ENCODE peak calls at places on chromosomes 13 and 19, in four cellular contexts. One of them, this sample, is unnamed.

GRCh38 chr13:95099541-95099940 is 201.7 kb downstream of the ABCC4 start:
- DNase-seq in epithelial cell of esophagus: peak
- DNase-seq in CD8-positive, alpha-beta memory T cell: no peak
- DNase-seq in activated CD4-positive, alpha-beta T cell treated with anti-CD3 and anti-CD28 coated beads, Interleukin-2, amount 10 ng/mL, durations not matched to agents 7 days and 5 days: no peak
- DNase-seq in this sample: no peak

GRCh38 chr19:44623080-44623479 is 9.7 kb downstream of the IGSF23 start:
- DNase-seq in epithelial cell of esophagus: no peak
- DNase-seq in CD8-positive, alpha-beta memory T cell: no peak
- DNase-seq in activated CD4-positive, alpha-beta T cell treated with anti-CD3 and anti-CD28 coated beads, Interleukin-2, amount 10 ng/mL, durations not matched to agents 7 days and 5 days: no peak
- DNase-seq in this sample: no peak

GRCh38 chr19:28594737-28595136 is 618.2 kb downstream of the UQCRFS1 start:
- DNase-seq in CD8-positive, alpha-beta memory T cell: no peak
- DNase-seq in activated CD4-positive, alpha-beta T cell treated with anti-CD3 and anti-CD28 coated beads, Interleukin-2, amount 10 ng/mL, durations not matched to agents 7 days and 5 days: no peak
- DNase-seq in epithelial cell of esophagus: no peak
- DNase-seq in this sample: no peak

GRCh38 chr19:38862321-38863059 is 12.7 kb upstream of the HNRNPL start:
- DNase-seq in activated CD4-positive, alpha-beta T cell treated with anti-CD3 and anti-CD28 coated beads, Interleukin-2, amount 10 ng/mL, durations not matched to agents 7 days and 5 days: no peak
- DNase-seq in CD8-positive, alpha-beta memory T cell: no peak
- DNase-seq in epithelial cell of esophagus: no peak
- DNase-seq in this sample: no peak

GRCh38 chr13:46535822-46536221 is 17.1 kb upstream of the LRCH1 start:
- DNase-seq in activated CD4-positive, alpha-beta T cell treated with anti-CD3 and anti-CD28 coated beads, Interleukin-2, amount 10 ng/mL, durations not matched to agents 7 days and 5 days: no peak
- DNase-seq in epithelial cell of esophagus: peak
- DNase-seq in CD8-positive, alpha-beta memory T cell: no peak
- DNase-seq in this sample: no peak

GRCh38 chr13:24097064-24097463 is 63.5 kb upstream of the SPATA13 start:
- DNase-seq in activated CD4-positive, alpha-beta T cell treated with anti-CD3 and anti-CD28 coated beads, Interleukin-2, amount 10 ng/mL, durations not matched to agents 7 days and 5 days: peak
- DNase-seq in CD8-positive, alpha-beta memory T cell: no peak
- DNase-seq in epithelial cell of esophagus: peak
- DNase-seq in this sample: no peak

GRCh38 chr19:44745386-44745831 is 3.1 kb upstream of the BCL3 start:
- DNase-seq in CD8-positive, alpha-beta memory T cell: no peak
- DNase-seq in activated CD4-positive, alpha-beta T cell treated with anti-CD3 and anti-CD28 coated beads, Interleukin-2, amount 10 ng/mL, durations not matched to agents 7 days and 5 days: no peak
- DNase-seq in epithelial cell of esophagus: peak
- DNase-seq in this sample: peak

GRCh38 chr19:3319643-3320353 is 46.6 kb upstream of the NFIC start:
- DNase-seq in CD8-positive, alpha-beta memory T cell: no peak
- DNase-seq in epithelial cell of esophagus: no peak
- DNase-seq in activated CD4-positive, alpha-beta T cell treated with anti-CD3 and anti-CD28 coated beads, Interleukin-2, amount 10 ng/mL, durations not matched to agents 7 days and 5 days: no peak
- DNase-seq in this sample: no peak

GRCh38 chr19:47309608-47310007 is at the start of gene C5AR1:
- DNase-seq in epithelial cell of esophagus: no peak
- DNase-seq in activated CD4-positive, alpha-beta T cell treated with anti-CD3 and anti-CD28 coated beads, Interleukin-2, amount 10 ng/mL, durations not matched to agents 7 days and 5 days: no peak
- DNase-seq in CD8-positive, alpha-beta memory T cell: no peak
- DNase-seq in this sample: peak

GRCh38 chr13:113879506-113880360 is 15.9 kb upstream of the GAS6 start:
- DNase-seq in epithelial cell of esophagus: no peak
- DNase-seq in activated CD4-positive, alpha-beta T cell treated with anti-CD3 and anti-CD28 coated beads, Interleukin-2, amount 10 ng/mL, durations not matched to agents 7 days and 5 days: no peak
- DNase-seq in CD8-positive, alpha-beta memory T cell: no peak
- DNase-seq in this sample: peak

GRCh38 chr13:110311721-110312668 is 4.9 kb downstream of the COL4A2 start:
- DNase-seq in epithelial cell of esophagus: no peak
- DNase-seq in CD8-positive, alpha-beta memory T cell: no peak
- DNase-seq in activated CD4-positive, alpha-beta T cell treated with anti-CD3 and anti-CD28 coated beads, Interleukin-2, amount 10 ng/mL, durations not matched to agents 7 days and 5 days: no peak
- DNase-seq in this sample: no peak

This sample was measured in posterior vena cava.